ENCODE peak calls at places on chromosomes 11 and 22, in nine cellular contexts. C is brain microvascular endothelial cell; V is AG10803; J is GM06990; I is HFFc6; W is AG09309; R is lower leg skin; E is CD8-positive, alpha-beta T cell; Q is GM20000. X is an unnamed sample.

GRCh38 chr11:14413307-14414072 is 54.5 kb upstream of the RRAS2 start:
- DNase-seq in Q (no peak), I (peak), W (no peak), J (no peak), C (peak), R (no peak), E (no peak), V (peak), X (no peak)

GRCh38 chr11:46183819-46184218 is 62.6 kb upstream of the PHF21A start:
- DNase-seq in V (no peak), W (no peak), E (no peak), J (no peak), C (peak), Q (no peak), I (peak), R (no peak), X (peak)

GRCh38 chr11:12949456-12949855 is 59.7 kb upstream of the RASSF10 start:
- DNase-seq in R (no peak), E (no peak), Q (no peak), C (no peak), V (no peak), J (no peak), W (no peak), I (no peak), X (no peak)

GRCh38 chr11:68974421-68975194 is 6.2 kb downstream of the MRGPRD start:
- DNase-seq in J (no peak), V (no peak), I (peak), C (peak), E (no peak), W (no peak), Q (no peak), R (no peak), X (no peak)

GRCh38 chr11:69490516-69490915 is 9.1 kb downstream of the LINC01488 start:
- DNase-seq in W (no peak), I (no peak), J (no peak), C (no peak), E (no peak), Q (no peak), R (no peak), V (no peak), X (no peak)

GRCh38 chr11:66976048-66976467 is 954 bp downstream of the C11orf86 start:
- DNase-seq in E (no peak), J (no peak), Q (no peak), W (no peak), I (no peak), V (no peak), R (no peak), C (no peak), X (no peak)

GRCh38 chr22:50461536-50461935 is 13.3 kb downstream of the SBF1 start:
- DNase-seq in R (no peak), W (no peak), I (no peak), Q (no peak), J (no peak), V (no peak), E (no peak), C (no peak), X (no peak)

GRCh38 chr22:17085277-17086091 is 684 bp downstream of the IL17RA start:
- DNase-seq in I (no peak), C (no peak), J (peak), W (no peak), Q (peak), E (peak), R (no peak), V (no peak), X (no peak)

GRCh38 chr22:37843746-37844089 is 416 bp downstream of the ANKRD54 start:
- DNase-seq in C (no peak), V (no peak), Q (peak), J (no peak), E (peak), I (no peak), R (no peak), W (no peak), X (no peak)

GRCh38 chr11:292211-293121 is 3.5 kb downstream of the PGGHG start:
- DNase-seq in I (no peak), C (no peak), R (no peak), E (peak), J (no peak), W (no peak), V (no peak), Q (no peak), X (no peak)

GRCh38 chr11:59754494-59754858 is 700 bp upstream of the STX3 start:
- DNase-seq in W (no peak), V (no peak), E (peak), Q (peak), R (peak), I (no peak), J (no peak), C (no peak), X (no peak)

GRCh38 chr11:118282635-118283310 is 18.7 kb upstream of the MPZL2 start:
- DNase-seq in R (no peak), W (no peak), I (no peak), J (no peak), V (no peak), Q (no peak), E (no peak), C (no peak), X (no peak)

GRCh38 chr11:119368121-119369034 is 13.1 kb downstream of the USP2 start:
- DNase-seq in W (no peak), V (no peak), E (no peak), I (no peak), R (no peak), Q (no peak), J (no peak), C (no peak), X (no peak)

GRCh38 chr11:86126862-86127261 is 58.0 kb upstream of the PICALM start:
- DNase-seq in V (no peak), R (no peak), Q (no peak), C (no peak), I (no peak), E (no peak), W (no peak), J (no peak), X (no peak)

GRCh38 chr11:32088117-32088941 is 2.5 kb upstream of the RCN1 start:
- DNase-seq in C (peak), Q (peak), E (no peak), V (peak), W (peak), J (no peak), R (peak), I (peak), X (peak)

GRCh38 chr22:46007003-46007847 is 30.3 kb upstream of the WNT7B start:
- DNase-seq in C (peak), R (peak), V (peak), I (peak), J (no peak), E (no peak), Q (no peak), W (no peak), X (no peak)

GRCh38 chr11:33579101-33579500 is 121.5 kb downstream of the C11orf91 start:
- DNase-seq in W (no peak), E (no peak), C (no peak), R (no peak), J (no peak), Q (no peak), I (no peak), V (no peak), X (no peak)

GRCh38 chr11:7640826-7641225 is 32.5 kb downstream of the CYB5R2 start:
- DNase-seq in J (no peak), E (no peak), R (no peak), W (no peak), Q (no peak), V (no peak), C (no peak), I (no peak), X (no peak)

GRCh38 chr22:32020117-32020516 is 22.9 kb upstream of the SLC5A1 start:
- DNase-seq in J (no peak), C (peak), R (no peak), E (no peak), I (peak), W (peak), Q (no peak), V (peak), X (peak)

GRCh38 chr11:94193288-94193687 is 64.6 kb downstream of the PANX1 start:
- DNase-seq in E (no peak), W (no peak), V (peak), J (no peak), C (peak), Q (no peak), I (peak), R (no peak), X (no peak)

GRCh38 chr11:12430351-12430750 is 53.0 kb downstream of the PARVA start:
- DNase-seq in Q (no peak), R (no peak), J (no peak), E (no peak), C (no peak), I (peak), V (peak), W (no peak), X (no peak)

GRCh38 chr22:49307071-49307830 is 520.4 kb downstream of the BRD1 start:
- DNase-seq in V (no peak), Q (no peak), W (no peak), J (no peak), I (no peak), R (no peak), E (no peak), C (no peak), X (no peak)

GRCh38 chr22:17896552-17896951 is 122.3 kb upstream of the BID start:
- DNase-seq in I (no peak), W (no peak), C (no peak), R (no peak), E (no peak), J (no peak), Q (no peak), V (peak), X (no peak)

DNA sequence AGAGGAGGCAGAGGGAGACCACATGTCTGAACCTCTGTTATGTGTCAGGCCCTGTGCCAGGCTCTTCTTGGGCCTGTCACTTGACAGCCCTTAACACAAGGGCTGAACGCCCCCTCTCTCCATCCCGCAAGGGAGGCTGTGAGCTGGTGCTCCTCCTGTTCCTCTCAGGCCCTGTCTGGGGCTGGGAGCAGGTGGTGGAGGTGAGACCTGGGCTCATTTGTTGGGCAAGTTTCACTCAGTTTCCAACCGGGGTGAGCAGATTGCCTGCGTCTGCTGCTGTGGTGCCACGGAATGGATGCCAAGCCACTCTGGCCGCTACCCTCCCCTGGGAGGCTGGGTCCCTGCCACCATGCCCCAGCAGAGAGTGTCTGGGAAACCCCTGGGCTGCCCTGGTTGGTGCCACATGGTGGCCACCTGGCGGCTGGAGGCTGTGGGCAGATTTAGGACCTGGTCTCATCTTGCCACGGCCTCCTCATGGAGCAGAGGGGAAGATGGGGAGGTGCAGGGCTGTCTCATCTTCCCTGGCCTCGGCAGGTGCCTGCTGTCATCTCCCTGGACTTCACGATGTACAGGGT is 65.4 kb downstream of the MPPED1 start:
- DNase-seq in C (no peak), E (no peak), W (no peak), V (no peak), J (no peak), R (no peak), I (no peak), Q (no peak), X (no peak)
- TF ChIP-seq CTCF in C (no peak), E (no peak), W (no peak), V (no peak), J (no peak), R (no peak), I (no peak), Q (no peak), X (no peak)

DNA sequence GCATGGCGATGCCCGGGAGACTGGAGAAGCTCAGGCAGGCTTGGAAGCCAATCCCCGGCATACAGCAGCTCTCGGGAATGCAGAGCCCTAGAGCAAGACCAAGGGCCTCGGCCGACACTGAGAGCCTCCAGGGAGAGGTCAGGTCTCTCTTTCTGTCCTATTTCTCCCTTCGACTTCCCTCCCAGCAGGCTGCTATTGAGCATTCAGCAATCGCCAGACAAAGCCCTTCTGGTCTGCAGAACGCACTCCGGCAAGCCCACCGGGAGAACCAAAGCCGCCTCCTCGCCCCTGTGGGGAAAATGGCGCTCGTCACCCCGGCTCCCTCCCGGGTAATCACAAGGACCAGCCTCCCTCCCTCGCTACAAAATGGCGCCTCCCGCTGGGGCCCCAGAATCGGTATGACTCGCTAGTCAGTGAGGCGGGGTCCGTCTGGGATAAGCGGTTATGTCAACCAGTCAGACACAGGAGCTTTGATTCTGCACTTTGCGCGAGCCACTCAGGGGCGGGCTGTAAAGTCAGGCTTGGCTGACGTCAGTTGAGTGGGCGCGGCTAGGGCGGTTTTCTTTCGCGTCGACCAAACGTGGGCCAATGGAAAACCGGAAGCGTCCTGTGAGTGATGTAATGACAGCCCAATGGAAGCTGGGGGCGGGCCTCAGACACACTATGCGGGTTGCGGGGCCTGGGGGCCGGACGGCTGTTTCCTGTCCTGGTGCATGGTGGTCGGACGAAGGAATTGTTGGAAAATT is at the start of gene ZNF143:
- DNase-seq in E (peak), V (peak), C (peak), R (peak), I (peak), W (peak), Q (peak), J (peak), X (peak)
- TF ChIP-seq CTCF in E (no peak), V (no peak), C (no peak), R (no peak), I (no peak), W (no peak), Q (peak), J (no peak), X (no peak)

DNA sequence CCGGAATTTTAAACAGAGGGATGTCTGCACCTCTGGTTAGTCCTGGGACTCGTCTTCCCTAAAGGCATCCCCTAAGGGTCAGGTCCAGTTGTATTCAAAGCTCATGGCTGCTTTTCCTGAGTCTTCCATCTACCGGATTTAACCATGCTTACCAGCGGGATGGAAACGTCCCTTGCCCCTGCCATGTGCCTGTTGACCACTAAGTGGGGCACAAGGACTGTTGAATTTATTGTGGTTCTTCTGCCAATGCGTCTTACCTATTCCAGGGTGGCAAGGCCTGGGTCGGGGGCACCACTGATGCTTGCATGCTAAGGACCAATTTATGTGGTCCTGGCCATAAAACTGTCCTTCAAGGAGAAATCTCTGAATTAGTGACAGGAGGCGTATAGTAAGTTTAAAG is 25.6 kb downstream of the ANKRD42 start:
- DNase-seq in E (no peak), Q (no peak), J (no peak), V (no peak), C (no peak), I (no peak), R (no peak), W (no peak), X (no peak)
- TF ChIP-seq CTCF in E (no peak), Q (peak), J (peak), V (peak), C (peak), I (peak), R (no peak), W (peak), X (peak)

DNA sequence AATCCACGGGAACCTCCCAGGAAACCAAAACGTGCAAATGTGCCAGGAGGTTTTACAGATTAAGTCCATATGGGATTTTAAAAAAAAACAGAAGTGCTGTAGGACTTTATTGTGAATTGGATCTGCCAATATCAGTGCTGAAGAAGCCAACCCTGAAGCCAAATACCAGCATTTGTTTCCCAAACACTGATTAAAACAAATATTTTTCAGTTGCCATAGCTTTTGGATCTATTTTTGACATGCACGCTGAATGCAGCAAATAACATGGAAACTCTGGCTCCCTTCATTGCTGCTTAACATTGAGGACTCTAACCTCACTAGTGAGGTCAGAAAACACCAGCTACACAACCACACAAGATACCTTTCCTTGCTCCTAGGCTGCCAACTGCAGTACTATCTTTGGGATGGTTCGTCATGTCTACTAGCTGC is 28.4 kb upstream of the SIK2 start:
- DNase-seq in I (no peak), W (no peak), R (no peak), E (no peak), Q (no peak), V (peak), J (no peak), C (peak), X (no peak)
- TF ChIP-seq CTCF in I (no peak), W (no peak), R (no peak), E (no peak), Q (no peak), V (no peak), J (no peak), C (no peak), X (no peak)

DNA sequence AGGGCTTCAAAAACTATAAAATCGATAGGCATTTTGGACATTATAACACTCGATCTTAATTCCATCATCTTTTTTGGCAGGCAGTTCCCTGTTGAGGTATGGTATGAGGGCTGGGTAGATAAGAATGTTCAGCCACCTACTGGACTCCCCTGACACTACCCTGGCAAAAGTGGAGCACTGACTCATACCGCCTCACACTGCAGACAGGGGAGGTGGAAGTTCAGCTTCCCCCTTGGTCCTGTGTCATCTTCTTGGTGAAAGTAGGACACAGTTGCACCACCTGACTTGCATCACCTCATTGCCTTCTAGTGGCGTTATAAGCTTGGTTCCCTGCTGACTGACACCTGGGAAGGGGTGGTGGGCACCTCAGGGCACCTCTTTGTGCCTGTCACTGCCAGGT is 30.4 kb downstream of the PAAF1 start:
- DNase-seq in R (no peak), I (peak), J (no peak), V (peak), Q (no peak), E (no peak), C (peak), W (no peak), X (no peak)
- TF ChIP-seq CTCF in R (no peak), I (peak), J (no peak), V (peak), Q (no peak), E (no peak), C (no peak), W (peak), X (peak)

DNA sequence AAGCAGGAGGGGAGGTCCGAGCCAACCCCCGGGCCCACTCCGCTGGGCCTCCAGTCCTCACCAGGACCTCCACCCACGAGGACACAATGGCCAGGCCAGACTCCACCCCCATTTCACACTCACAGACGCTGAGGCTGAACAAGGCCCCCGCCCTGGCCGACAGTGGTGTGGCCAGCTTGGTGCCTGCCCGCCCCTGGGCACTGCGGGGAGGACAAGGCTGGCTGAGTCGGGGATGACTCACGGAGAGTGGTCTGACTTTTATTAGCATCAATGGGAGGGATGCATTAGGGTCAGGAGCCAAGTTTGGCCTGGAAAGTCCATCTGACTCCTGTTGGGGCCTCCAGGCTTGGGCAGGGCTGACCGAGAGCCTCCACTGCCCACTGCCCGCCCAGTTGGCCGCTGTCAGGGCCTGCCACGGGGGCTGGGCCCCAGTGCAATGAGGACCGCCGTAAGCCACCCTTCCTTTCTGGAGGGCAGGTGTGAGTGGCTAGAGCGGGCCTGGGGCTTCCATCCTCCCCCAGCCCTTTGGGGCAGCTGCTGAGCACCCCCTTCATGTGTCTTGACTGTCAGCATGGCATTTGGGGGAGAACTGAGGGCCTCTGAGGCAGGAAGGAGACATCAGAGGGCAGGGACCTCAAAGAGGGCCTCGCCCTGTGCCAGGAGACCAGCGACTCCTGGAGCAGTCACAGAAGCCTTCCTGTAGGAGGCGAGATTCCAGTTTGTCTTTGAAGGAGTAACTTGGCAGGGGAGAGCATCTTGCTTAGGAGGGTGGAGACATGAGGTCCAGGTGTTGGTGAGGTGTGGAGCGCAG is 10.6 kb downstream of the TSPAN32 start:
- DNase-seq in J (no peak), I (peak), Q (no peak), R (no peak), E (no peak), C (peak), W (peak), V (peak), X (no peak)
- TF ChIP-seq CTCF in J (no peak), I (peak), Q (no peak), R (no peak), E (no peak), C (no peak), W (no peak), V (no peak), X (no peak)